ENCODE peak calls at places on chromosomes 16 and 17, in five cellular contexts. One of them, this sample, is unnamed.

GRCh38 chr17:68497885-68498319 is 14.3 kb upstream of the PRKAR1A start:
- DNase-seq in BJ: no peak
- DNase-seq in AG09309: no peak
- DNase-seq in AG04450: no peak
- DNase-seq in fibroblast of lung: no peak
- DNase-seq in this sample: no peak

GRCh38 chr17:56184650-56185049 is 31.4 kb downstream of the ANKFN1 start:
- DNase-seq in BJ: no peak
- DNase-seq in AG09309: no peak
- DNase-seq in AG04450: no peak
- DNase-seq in fibroblast of lung: no peak
- DNase-seq in this sample: no peak

GRCh38 chr17:17445925-17446665 is 30.7 kb upstream of the MED9 start:
- DNase-seq in BJ: peak; percentile 97
- DNase-seq in AG09309: peak; percentile 85
- DNase-seq in AG04450: peak; percentile 82
- DNase-seq in fibroblast of lung: peak; percentile 96
- DNase-seq in this sample: peak; percentile 93

GRCh38 chr17:44661835-44662234 is 5.6 kb downstream of the MEIOC start:
- DNase-seq in BJ: no peak
- DNase-seq in AG09309: no peak
- DNase-seq in AG04450: no peak
- DNase-seq in fibroblast of lung: no peak
- DNase-seq in this sample: no peak

GRCh38 chr17:29659155-29659554 is 36.4 kb upstream of the CORO6 start:
- DNase-seq in BJ: no peak
- DNase-seq in AG09309: no peak
- DNase-seq in AG04450: no peak
- DNase-seq in fibroblast of lung: peak; percentile 65
- DNase-seq in this sample: no peak

GRCh38 chr17:43766413-43767052 is 7.9 kb upstream of the SOST start:
- DNase-seq in BJ: no peak
- DNase-seq in AG09309: no peak
- DNase-seq in AG04450: no peak
- DNase-seq in fibroblast of lung: peak; percentile 28
- DNase-seq in this sample: peak; percentile 47

GRCh38 chr16:8863594-8864424 is 5.0 kb downstream of the CARHSP1 start:
- DNase-seq in BJ: no peak
- DNase-seq in AG09309: no peak
- DNase-seq in AG04450: no peak
- DNase-seq in fibroblast of lung: peak; percentile 38
- DNase-seq in this sample: no peak

GRCh38 chr17:17387017-17387416 is 83.8 kb downstream of the NT5M start:
- DNase-seq in BJ: no peak
- DNase-seq in AG09309: no peak
- DNase-seq in AG04450: no peak
- DNase-seq in fibroblast of lung: no peak
- DNase-seq in this sample: no peak

GRCh38 chr16:2214721-2214970 is at the start of gene PGP:
- DNase-seq in BJ: no peak
- DNase-seq in AG09309: no peak
- DNase-seq in AG04450: no peak
- DNase-seq in fibroblast of lung: no peak
- DNase-seq in this sample: no peak

GRCh38 chr16:75550211-75550662 is 5.8 kb downstream of the TMEM231 start:
- DNase-seq in BJ: no peak
- DNase-seq in AG09309: no peak
- DNase-seq in AG04450: no peak
- DNase-seq in fibroblast of lung: peak; percentile 55
- DNase-seq in this sample: no peak

GRCh38 chr17:20944014-20944905 is 98.6 kb downstream of the USP22 start:
- DNase-seq in BJ: no peak
- DNase-seq in AG09309: no peak
- DNase-seq in AG04450: no peak
- DNase-seq in fibroblast of lung: no peak
- DNase-seq in this sample: no peak

GRCh38 chr16:31475949-31476304 is 4.0 kb downstream of the TGFB1I1 start:
- DNase-seq in BJ: no peak
- DNase-seq in AG09309: no peak
- DNase-seq in AG04450: no peak
- DNase-seq in fibroblast of lung: no peak
- DNase-seq in this sample: no peak

GRCh38 chr17:6843241-6843890 is 11.8 kb upstream of the TEKT1 start:
- DNase-seq in BJ: no peak
- DNase-seq in AG09309: peak; percentile 13
- DNase-seq in AG04450: no peak
- DNase-seq in fibroblast of lung: peak; percentile 29
- DNase-seq in this sample: peak; percentile 56

GRCh38 chr16:81292936-81293335 is 21.8 kb upstream of the GAN start:
- DNase-seq in BJ: no peak
- DNase-seq in AG09309: no peak
- DNase-seq in AG04450: no peak
- DNase-seq in fibroblast of lung: peak; percentile 56
- DNase-seq in this sample: no peak

GRCh38 chr16:89315791-89316581 is 98.5 kb downstream of the ZNF778 start:
- DNase-seq in BJ: no peak
- DNase-seq in AG09309: no peak
- DNase-seq in AG04450: no peak
- DNase-seq in fibroblast of lung: peak; percentile 94
- DNase-seq in this sample: peak; percentile 77

GRCh38 chr17:43779145-43780125 is 658 bp upstream of the DUSP3 start:
- DNase-seq in BJ: no peak
- DNase-seq in AG09309: no peak
- DNase-seq in AG04450: no peak
- DNase-seq in fibroblast of lung: no peak
- DNase-seq in this sample: no peak

GRCh38 chr17:34998205-34998604 is 17.9 kb downstream of the LIG3 start:
- DNase-seq in BJ: no peak
- DNase-seq in AG09309: no peak
- DNase-seq in AG04450: peak; percentile 51
- DNase-seq in fibroblast of lung: peak; percentile 60
- DNase-seq in this sample: peak; percentile 63

GRCh38 chr16:68061396-68061795 is 23.8 kb upstream of the NFATC3 start:
- DNase-seq in BJ: no peak
- DNase-seq in AG09309: no peak
- DNase-seq in AG04450: no peak
- DNase-seq in fibroblast of lung: no peak
- DNase-seq in this sample: no peak

GRCh38 chr17:7081341-7082062 is 1.5 kb upstream of the CLEC10A start:
- DNase-seq in BJ: no peak
- DNase-seq in AG09309: no peak
- DNase-seq in AG04450: no peak
- DNase-seq in fibroblast of lung: no peak
- DNase-seq in this sample: no peak

GRCh38 chr16:67529639-67530012 is 997 bp downstream of the RIPOR1 start:
- DNase-seq in BJ: no peak
- DNase-seq in AG09309: no peak
- DNase-seq in AG04450: no peak
- DNase-seq in fibroblast of lung: peak; percentile 25
- DNase-seq in this sample: no peak

GRCh38 chr16:70738083-70738977 is 52.5 kb upstream of the MTSS2 start:
- DNase-seq in BJ: no peak
- DNase-seq in AG09309: no peak
- DNase-seq in AG04450: peak; percentile 81
- DNase-seq in fibroblast of lung: peak; percentile 40
- DNase-seq in this sample: peak; percentile 92

GRCh38 chr16:75264999-75265910 is 13.8 kb upstream of the BCAR1 start:
- DNase-seq in BJ: no peak
- DNase-seq in AG09309: no peak
- DNase-seq in AG04450: no peak
- DNase-seq in fibroblast of lung: no peak
- DNase-seq in this sample: no peak

GRCh38 chr16:84881702-84882521 is 62.1 kb downstream of the CRISPLD2 start:
- DNase-seq in BJ: peak; percentile 94
- DNase-seq in AG09309: peak; percentile 87
- DNase-seq in AG04450: peak; percentile 85
- DNase-seq in fibroblast of lung: peak; percentile 94
- DNase-seq in this sample: peak; percentile 91

GRCh38 chr16:3101841-3102470 is 2.9 kb upstream of the ZSCAN10 start:
- DNase-seq in BJ: no peak
- DNase-seq in AG09309: no peak
- DNase-seq in AG04450: no peak
- DNase-seq in fibroblast of lung: no peak
- DNase-seq in this sample: no peak

GRCh38 chr16:55116165-55116894 is 185.7 kb downstream of the IRX5 start:
- DNase-seq in BJ: peak; percentile 66
- DNase-seq in AG09309: peak; percentile 98
- DNase-seq in AG04450: peak; percentile 20
- DNase-seq in fibroblast of lung: peak; percentile 14
- DNase-seq in this sample: peak; percentile 95

GRCh38 chr17:58936295-58936694 is 170.4 kb downstream of the TRIM37 start:
- DNase-seq in BJ: no peak
- DNase-seq in AG09309: no peak
- DNase-seq in AG04450: no peak
- DNase-seq in fibroblast of lung: no peak
- DNase-seq in this sample: no peak

GRCh38 chr17:64420143-64420670 is 28.7 kb upstream of the MILR1 start:
- DNase-seq in BJ: peak; percentile 15
- DNase-seq in AG09309: peak; percentile 54
- DNase-seq in AG04450: peak; percentile 67
- DNase-seq in fibroblast of lung: peak; percentile 69
- DNase-seq in this sample: peak; percentile 79

GRCh38 chr17:42457107-42457787 is 1.4 kb upstream of the ATP6V0A1 start:
- DNase-seq in BJ: no peak
- DNase-seq in AG09309: no peak
- DNase-seq in AG04450: no peak
- DNase-seq in fibroblast of lung: no peak
- DNase-seq in this sample: no peak

GRCh38 chr17:42459983-42460300 is 1.3 kb downstream of the ATP6V0A1 start:
- DNase-seq in BJ: no peak
- DNase-seq in AG09309: no peak
- DNase-seq in AG04450: no peak
- DNase-seq in fibroblast of lung: peak; percentile 71
- DNase-seq in this sample: peak; percentile 50

GRCh38 chr17:42458497-42459255 is at the start of gene ATP6V0A1:
- DNase-seq in BJ: no peak
- DNase-seq in AG09309: no peak
- DNase-seq in AG04450: no peak
- DNase-seq in fibroblast of lung: peak; percentile 86
- DNase-seq in this sample: peak; percentile 75

GRCh38 chr17:42459256-42459982 is 741 bp downstream of the ATP6V0A1 start:
- DNase-seq in BJ: no peak
- DNase-seq in AG09309: no peak
- DNase-seq in AG04450: no peak
- DNase-seq in fibroblast of lung: peak; percentile 70
- DNase-seq in this sample: peak; percentile 53

DNA sequence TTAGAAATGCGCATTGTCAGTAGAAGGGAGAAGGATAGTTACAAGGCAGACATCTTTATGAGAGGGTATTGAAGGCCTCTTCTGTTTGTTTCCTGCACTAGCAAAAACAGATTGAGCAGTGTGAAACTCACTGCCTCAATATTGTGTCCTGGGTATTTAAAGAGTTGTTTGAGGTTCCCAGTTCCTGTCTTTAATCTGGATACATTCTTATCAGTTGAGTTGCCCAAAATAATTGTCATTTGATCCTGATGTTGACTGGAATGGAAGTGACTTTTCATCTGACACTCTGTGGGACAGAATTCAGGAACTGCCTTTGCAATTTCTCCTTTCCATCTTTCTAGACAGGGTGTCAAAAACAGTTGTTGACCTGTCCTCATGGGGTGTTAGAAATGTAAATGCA is 1.7 kb downstream of the ATP6V0A1 start:
- DNase-seq in BJ: no peak
- DNase-seq in AG09309: no peak
- DNase-seq in AG04450: no peak
- DNase-seq in fibroblast of lung: no peak
- DNase-seq in this sample: no peak
- TF ChIP-seq CTCF in BJ: no peak
- TF ChIP-seq CTCF in AG09309: no peak
- TF ChIP-seq CTCF in AG04450: no peak
- TF ChIP-seq CTCF in fibroblast of lung: no peak
- TF ChIP-seq CTCF in this sample: no peak

DNA sequence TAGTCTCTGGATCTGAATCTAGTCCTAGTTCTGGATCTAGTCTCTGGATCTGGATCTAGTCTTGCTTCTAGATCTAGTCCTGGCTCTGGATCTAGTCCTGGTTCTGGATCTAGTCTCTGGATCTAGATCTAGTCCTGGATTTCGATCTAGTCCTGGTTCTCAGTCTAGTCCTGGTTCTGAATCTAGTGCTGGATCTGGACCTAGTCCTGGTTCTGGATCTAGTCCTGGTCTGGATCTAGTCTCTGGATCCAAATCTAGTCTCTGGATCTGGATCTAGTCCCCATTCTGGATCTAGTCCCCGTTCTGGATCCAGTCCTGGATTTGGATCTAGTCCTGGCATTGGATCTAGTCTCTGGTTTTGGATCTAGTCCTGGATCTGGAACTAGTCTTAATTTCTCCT is 29.9 kb upstream of the VAT1L start:
- DNase-seq in BJ: no peak
- DNase-seq in AG09309: no peak
- DNase-seq in AG04450: no peak
- DNase-seq in fibroblast of lung: no peak
- DNase-seq in this sample: no peak
- H3K4me3 ChIP-seq in BJ: no peak overlapping the region
- H3K4me3 ChIP-seq in AG09309: no peak overlapping the region
- H3K4me3 ChIP-seq in AG04450: no peak overlapping the region
- H3K4me3 ChIP-seq in fibroblast of lung: no peak overlapping the region
- H3K4me3 ChIP-seq in this sample: no peak overlapping the region

GRCh38 chr16:50711040-50711439 is 17.6 kb downstream of the NOD2 start:
- DNase-seq in BJ: no peak
- DNase-seq in AG09309: no peak
- DNase-seq in AG04450: no peak
- DNase-seq in fibroblast of lung: no peak
- DNase-seq in this sample: no peak
- TF ChIP-seq CTCF in BJ: no peak
- TF ChIP-seq CTCF in AG09309: no peak
- TF ChIP-seq CTCF in AG04450: no peak
- TF ChIP-seq CTCF in fibroblast of lung: no peak
- TF ChIP-seq CTCF in this sample: no peak

DNA sequence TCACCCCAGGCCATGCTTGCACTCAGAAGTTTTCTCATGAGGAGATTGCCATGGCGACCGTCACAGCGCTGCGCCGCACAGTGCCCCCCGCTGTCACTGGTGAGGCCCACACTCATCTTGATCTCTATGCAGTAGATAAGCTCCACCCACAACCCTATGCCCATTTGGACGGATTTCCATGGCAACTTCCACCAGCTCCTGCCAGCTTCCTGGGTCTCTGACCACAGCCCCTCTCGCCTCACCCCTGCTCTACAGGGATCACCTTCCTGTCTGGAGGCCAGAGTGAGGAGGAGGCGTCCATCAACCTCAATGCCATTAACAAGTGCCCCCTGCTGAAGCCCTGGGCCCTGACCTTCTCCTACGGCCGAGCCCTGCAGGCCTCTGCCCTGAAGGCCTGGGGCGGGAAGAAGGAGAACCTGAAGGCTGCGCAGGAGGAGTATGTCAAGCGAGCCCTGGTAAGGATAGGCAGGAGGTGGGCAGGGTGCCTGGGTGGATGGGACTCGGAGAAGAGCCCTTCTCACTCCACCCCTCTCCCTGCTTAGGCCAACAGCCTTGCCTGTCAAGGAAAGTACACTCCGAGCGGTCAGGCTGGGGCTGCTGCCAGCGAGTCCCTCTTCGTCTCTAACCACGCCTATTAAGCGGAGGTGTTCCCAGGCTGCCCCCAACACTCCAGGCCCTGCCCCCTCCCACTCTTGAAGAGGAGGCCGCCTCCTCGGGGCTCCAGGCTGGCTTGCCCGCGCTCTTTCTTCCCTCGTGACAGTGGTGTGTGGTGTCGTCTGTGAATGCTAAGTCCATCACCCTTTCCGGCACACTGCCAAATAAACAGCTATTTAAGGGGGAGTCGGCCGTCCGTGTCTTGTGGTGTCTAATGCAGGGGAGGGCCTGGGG is 4.3 kb downstream of the ALDOA start:
- DNase-seq in BJ: no peak
- DNase-seq in AG09309: no peak
- DNase-seq in AG04450: no peak
- DNase-seq in fibroblast of lung: peak; percentile 57
- DNase-seq in this sample: no peak
- H3K4me3 ChIP-seq in BJ: peak overlapping the region; percentile 26
- H3K4me3 ChIP-seq in AG09309: peak overlapping the region; percentile 4
- H3K4me3 ChIP-seq in AG04450: peak overlapping the region; percentile 7
- H3K4me3 ChIP-seq in fibroblast of lung: no peak overlapping the region
- H3K4me3 ChIP-seq in this sample: peak overlapping the region; percentile 41

This sample was measured in AG10803.